ENCODE peak calls at places on chromosomes 2 and 18, in ten cellular contexts. K is neural crest cell; M is tibial artery; O is CD4-positive, alpha-beta T cell; J is GM12891; U is nephron progenitor cell; S is NCI-H524; W is GM19239; L is ascending aorta; H is omental fat pad. E is an unnamed sample.

GRCh38 chr2:28406276-28407096 is 13.8 kb downstream of the FOSL2 start:
- DNase-seq in L (peak), W (no peak), M (no peak), S (no peak), K (no peak), U (no peak), J (no peak), O (peak), H (no peak), E (no peak)

GRCh38 chr2:16218651-16219050 is 278.3 kb downstream of the MYCN start:
- DNase-seq in W (no peak), J (no peak), O (no peak), U (peak), L (no peak), M (no peak), K (peak), S (peak), H (no peak), E (peak)

GRCh38 chr2:206250041-206250897 is 24.2 kb upstream of the ZDBF2 start:
- DNase-seq in W (no peak), J (no peak), H (no peak), M (no peak), O (no peak), U (no peak), K (no peak), S (no peak), L (no peak), E (no peak)

GRCh38 chr18:46333371-46334199 is 229.4 kb downstream of the HAUS1 start:
- DNase-seq in W (no peak), J (no peak), O (no peak), M (no peak), L (no peak), S (peak), U (peak), H (no peak), K (peak), E (peak)

GRCh38 chr2:240916571-240917008 is 10.5 kb downstream of the CROCC2 start:
- DNase-seq in H (peak), J (no peak), M (peak), O (no peak), W (no peak), S (no peak), L (peak), K (no peak), U (peak), E (no peak)

GRCh38 chr2:113002677-113003076 is 2.6 kb upstream of the IL36A start:
- DNase-seq in S (no peak), J (no peak), L (no peak), M (no peak), H (no peak), K (no peak), U (no peak), W (no peak), O (no peak), E (no peak)

GRCh38 chr18:58579561-58580047 is 49.3 kb downstream of the ALPK2 start:
- DNase-seq in M (no peak), U (no peak), K (no peak), J (no peak), L (no peak), S (no peak), H (no peak), W (no peak), O (no peak), E (no peak)

GRCh38 chr2:72198532-72199241 is 51.0 kb upstream of the CYP26B1 start:
- DNase-seq in S (no peak), W (no peak), J (no peak), M (no peak), H (no peak), K (no peak), U (no peak), L (no peak), O (no peak), E (no peak)

GRCh38 chr18:58863539-58864145 is 1.0 kb upstream of the ZNF532 start:
- DNase-seq in W (peak), K (peak), J (peak), H (no peak), S (no peak), U (peak), O (peak), L (peak), M (peak), E (peak)

GRCh38 chr18:63848159-63848558 is 39.3 kb upstream of the SERPINB2 start:
- DNase-seq in K (peak), M (no peak), J (no peak), S (peak), H (no peak), U (peak), L (no peak), W (no peak), O (no peak), E (peak)

GRCh38 chr2:82062469-82062868 is 1757.9 kb upstream of the LRRTM1 start:
- DNase-seq in M (no peak), K (no peak), S (no peak), O (no peak), W (no peak), U (no peak), L (no peak), J (no peak), H (no peak), E (no peak)

GRCh38 chr2:201223089-201224073 is 37.0 kb upstream of the CASP8 start:
- DNase-seq in M (no peak), S (no peak), J (peak), K (no peak), W (peak), H (no peak), L (no peak), U (no peak), O (no peak), E (no peak)

GRCh38 chr2:238169708-238170251 is 11.0 kb downstream of the ERFE start:
- DNase-seq in W (no peak), U (no peak), S (no peak), M (peak), O (no peak), K (no peak), L (peak), H (no peak), J (no peak), E (no peak)